ENCODE peak calls at places on chromosome 13, in six cellular contexts. Y is H4; U is stromal cell of bone marrow; X is ascending aorta; C is astrocyte of the cerebellum; J is activated naive CD4-positive, alpha-beta T cell treated with anti-CD3 and anti-CD28 coated beads, Interleukin-2, amount 50 U/mL, for 72 hours. K is an unnamed sample.

GRCh38 chr13:27795718-27796019 is 3.4 kb downstream of the GSX1 start:
- DNase-seq in Y (no peak), U (no peak), X (no peak), C (no peak), J (no peak), K (no peak)

GRCh38 chr13:19834704-19835103 is 28.7 kb downstream of the ZMYM5 start:
- DNase-seq in Y (no peak), U (no peak), X (no peak), C (no peak), J (no peak), K (no peak)

GRCh38 chr13:75961911-75962310 is 325.8 kb downstream of the LMO7 start:
- DNase-seq in Y (no peak), U (no peak), X (no peak), C (no peak), J (no peak), K (no peak)

GRCh38 chr13:108283110-108283509 is 13.6 kb downstream of the TNFSF13B start:
- DNase-seq in Y (no peak), U (peak; percentile 52), X (no peak), C (no peak), J (no peak), K (no peak)

GRCh38 chr13:25859528-25859927 is 192.3 kb downstream of the SHISA2 start:
- DNase-seq in Y (no peak), U (no peak), X (no peak), C (no peak), J (no peak), K (no peak)

GRCh38 chr13:42361701-42362100 is 89.7 kb downstream of the AKAP11 start:
- DNase-seq in Y (no peak), U (no peak), X (no peak), C (no peak), J (no peak), K (no peak)

GRCh38 chr13:26184791-26185250 is 37.3 kb downstream of the RNF6 start:
- DNase-seq in Y (peak; percentile 40), U (peak; percentile 55), X (peak; percentile 70), C (peak; percentile 40), J (peak; percentile 62), K (peak; percentile 41)

GRCh38 chr13:30334663-30335386 is 27.5 kb upstream of the KATNAL1 start:
- DNase-seq in Y (no peak), U (no peak), X (no peak), C (no peak), J (no peak), K (no peak)

GRCh38 chr13:27172495-27172842 is 858 bp upstream of the USP12 start:
- DNase-seq in Y (no peak), U (no peak), X (no peak), C (no peak), J (no peak), K (no peak)

GRCh38 chr13:36244990-36245389 is 30.6 kb upstream of the SOHLH2 start:
- DNase-seq in Y (no peak), U (no peak), X (no peak), C (no peak), J (no peak), K (no peak)

GRCh38 chr13:104357174-104357573 is 1291.0 kb upstream of the SLC10A2 start:
- DNase-seq in Y (no peak), U (no peak), X (no peak), C (peak; percentile 8), J (no peak), K (no peak)

GRCh38 chr13:24693862-24694471 is 13.8 kb downstream of the ATP12A start:
- DNase-seq in Y (peak; percentile 60), U (peak; percentile 3), X (no peak), C (no peak), J (no peak), K (no peak)

GRCh38 chr13:100434010-100434763 is 154.4 kb downstream of the GGACT start:
- DNase-seq in Y (no peak), U (no peak), X (no peak), C (peak; percentile 20), J (no peak), K (peak; percentile 24)

GRCh38 chr13:30423891-30424290 is 1.6 kb downstream of the UBE2L5 start:
- DNase-seq in Y (no peak), U (no peak), X (no peak), C (no peak), J (no peak), K (no peak)

K was measured in non-pigmented ciliary epithelial cell.